ENCODE peak calls at places on chromosomes 2 and 18, in ten cellular contexts. M is SK-N-DZ, R is SHP77 treated with DMSO at 0.1 percent for 48 hours, U is NCI-H2081, X is kidney epithelial cell, P is neuronal stem cell, W is posterior vena cava, S is hypothalamus, J is lower leg skin, G is anterior cingulate cortex. K is an unnamed sample.

GRCh38 chr2:205730191-205730590 is 47.9 kb downstream of the NRP2 start:
- DNase-seq in W (no peak), M (no peak), J (no peak), R (no peak), S (no peak), X (no peak), G (no peak), P (no peak), U (no peak), K (peak)

GRCh38 chr2:120794716-120795115 is 59.0 kb downstream of the GLI2 start:
- DNase-seq in X (no peak), P (no peak), J (no peak), R (no peak), M (no peak), W (no peak), S (no peak), U (no peak), G (no peak), K (no peak)

GRCh38 chr2:71807969-71808451 is 339.7 kb downstream of the CYP26B1 start:
- DNase-seq in X (no peak), W (no peak), G (no peak), U (no peak), S (no peak), R (no peak), J (no peak), P (no peak), M (no peak), K (no peak)

GRCh38 chr18:36744261-36744876 is 84.4 kb downstream of the TPGS2 start:
- DNase-seq in M (no peak), R (no peak), J (no peak), G (no peak), W (no peak), X (no peak), P (no peak), S (no peak), U (no peak), K (no peak)

GRCh38 chr2:136248242-136248641 is 130.3 kb upstream of the CXCR4 start:
- DNase-seq in G (no peak), P (no peak), W (no peak), J (no peak), U (no peak), X (no peak), R (peak), S (no peak), M (no peak), K (peak)

GRCh38 chr2:99643824-99644787 is 154.3 kb upstream of the REV1 start:
- DNase-seq in W (peak), R (no peak), U (peak), M (peak), P (no peak), S (no peak), G (no peak), J (no peak), X (no peak), K (peak)

GRCh38 chr2:238231809-238232208 is 8.0 kb downstream of the HES6 start:
- DNase-seq in U (no peak), X (no peak), P (no peak), J (no peak), R (no peak), M (no peak), S (no peak), W (no peak), G (no peak), K (no peak)

GRCh38 chr2:18889565-18890332 is 300.4 kb upstream of the NT5C1B start:
- DNase-seq in M (no peak), P (no peak), U (no peak), J (no peak), G (no peak), R (no peak), S (no peak), X (no peak), W (no peak), K (no peak)

GRCh38 chr18:34342960-34343359 is 118.2 kb upstream of the NOL4 start:
- DNase-seq in W (no peak), U (no peak), P (no peak), G (no peak), S (no peak), R (no peak), J (no peak), X (peak), M (no peak), K (no peak)

K was measured in BE2C.